ENCODE peak calls at places on chromosomes 6 and 20, in eight cellular contexts. L is SK-N-MC; F is CD8-positive, alpha-beta memory T cell; D is Peyer's patch; Y is body of pancreas; K is kidney; H is heart right ventricle; G is effector memory CD4-positive, alpha-beta T cell. S is an unnamed sample.

GRCh38 chr6:139062921-139063320 is 34.4 kb downstream of the ABRACL start:
- DNase-seq in H (no peak), F (no peak), K (no peak), Y (no peak), L (peak; percentile 30), G (no peak), D (no peak), S (no peak)

GRCh38 chr6:24357336-24358218 is at the start of gene DCDC2:
- DNase-seq in F (peak; percentile 62), L (no peak), K (peak; percentile 96), D (peak; percentile 77), Y (peak; percentile 97), G (peak; percentile 17), H (no peak), S (peak; percentile 93)

GRCh38 chr6:215335-216034 is 76.8 kb upstream of the DUSP22 start:
- DNase-seq in L (no peak), H (no peak), F (peak; percentile 83), Y (no peak), K (no peak), D (no peak), G (peak; percentile 29), S (peak; percentile 57)

GRCh38 chr6:116144590-116144989 is 18.7 kb upstream of the COL10A1 start:
- DNase-seq in K (no peak), H (no peak), L (peak; percentile 18), Y (no peak), G (no peak), F (no peak), D (no peak), S (no peak)

GRCh38 chr6:21352131-21352530 is 241.4 kb upstream of the SOX4 start:
- DNase-seq in D (no peak), L (no peak), H (no peak), Y (no peak), F (no peak), G (no peak), K (no peak), S (no peak)

GRCh38 chr20:46872315-46873211 is 22.1 kb upstream of the EYA2 start:
- DNase-seq in Y (peak; percentile 14), K (no peak), H (no peak), D (no peak), F (no peak), L (no peak), G (no peak), S (no peak)

GRCh38 chr20:38109025-38109541 is 56.0 kb downstream of the TGM2 start:
- DNase-seq in D (peak; percentile 79), Y (peak; percentile 37), L (no peak), H (peak; percentile 68), F (no peak), K (no peak), G (no peak), S (no peak)

GRCh38 chr6:142637624-142638023 is 307.4 kb downstream of the HIVEP2 start:
- DNase-seq in F (no peak), Y (no peak), L (no peak), G (no peak), H (no peak), K (no peak), D (no peak), S (no peak)

GRCh38 chr20:14751191-14751590 is 413.8 kb upstream of the FLRT3 start:
- DNase-seq in K (no peak), D (no peak), G (no peak), L (no peak), Y (no peak), F (no peak), H (no peak), S (no peak)

GRCh38 chr6:114452785-114453401 is 110.1 kb upstream of the HS3ST5 start:
- DNase-seq in L (no peak), G (no peak), K (no peak), F (no peak), H (no peak), D (no peak), Y (no peak), S (no peak)

GRCh38 chr6:50381106-50381415 is 331.3 kb upstream of the DEFB112 start:
- DNase-seq in F (no peak), K (no peak), G (no peak), D (no peak), L (no peak), Y (peak; percentile 7), H (no peak), S (no peak)

GRCh38 chr6:147869223-147869600 is 360.7 kb downstream of the SAMD5 start:
- DNase-seq in Y (no peak), L (no peak), K (no peak), H (no peak), D (no peak), G (no peak), F (no peak), S (no peak)

GRCh38 chr6:160678744-160679401 is 14.8 kb upstream of the LPA start:
- DNase-seq in F (no peak), K (no peak), Y (peak; percentile 38), L (no peak), H (no peak), D (no peak), G (no peak), S (peak; percentile 79)

GRCh38 chr20:36573103-36573797 is at the start of gene TGIF2:
- DNase-seq in L (peak; percentile 66), G (peak; percentile 91), Y (peak; percentile 87), F (peak; percentile 93), H (peak; percentile 84), K (peak; percentile 96), D (peak; percentile 94), S (peak; percentile 91)

GRCh38 chr20:24585796-24586522 is 116.5 kb downstream of the SYNDIG1 start:
- DNase-seq in D (no peak), G (no peak), Y (no peak), K (peak; percentile 35), H (no peak), L (no peak), F (no peak), S (no peak)

GRCh38 chr6:125739364-125739763 is 10.1 kb upstream of the HEY2 start:
- DNase-seq in K (no peak), H (no peak), L (no peak), G (no peak), F (no peak), Y (no peak), D (no peak), S (no peak)

GRCh38 chr6:125742433-125743120 is 6.9 kb upstream of the HEY2 start:
- DNase-seq in Y (no peak), K (no peak), F (no peak), D (no peak), G (no peak), H (no peak), L (no peak), S (no peak)

GRCh38 chr6:125743604-125744003 is 5.8 kb upstream of the HEY2 start:
- DNase-seq in F (no peak), K (no peak), Y (no peak), D (no peak), H (no peak), G (no peak), L (no peak), S (no peak)

GRCh38 chr6:125741336-125741735 is 8.1 kb upstream of the HEY2 start:
- DNase-seq in F (no peak), Y (no peak), H (no peak), L (no peak), D (no peak), G (no peak), K (no peak), S (no peak)

GRCh38 chr6:125742024-125742423 is 7.4 kb upstream of the HEY2 start:
- DNase-seq in K (no peak), G (no peak), D (no peak), F (no peak), Y (no peak), L (no peak), H (no peak), S (no peak)
- H3K4me3 ChIP-seq in K (no peak overlapping the region), G (no peak overlapping the region), D (no peak overlapping the region), F (no peak overlapping the region), Y (no peak overlapping the region), L (no peak overlapping the region), H (peak overlapping the region; percentile 24), S (no peak overlapping the region)

GRCh38 chr6:144165784-144166183 is 15.5 kb downstream of the STX11 start:
- DNase-seq in L (no peak), G (no peak), H (no peak), K (no peak), D (no peak), F (no peak), Y (no peak), S (no peak)

GRCh38 chr6:144161970-144162369 is 11.7 kb downstream of the STX11 start:
- DNase-seq in Y (no peak), D (no peak), H (no peak), K (no peak), F (no peak), L (no peak), G (no peak), S (no peak)

GRCh38 chr6:144160452-144160851 is 10.1 kb downstream of the STX11 start:
- DNase-seq in L (no peak), K (no peak), H (no peak), Y (no peak), D (no peak), F (no peak), G (no peak), S (no peak)

GRCh38 chr6:144159727-144160126 is 9.4 kb downstream of the STX11 start:
- DNase-seq in H (no peak), F (no peak), G (no peak), K (no peak), L (no peak), D (no peak), Y (no peak), S (no peak)

DNA sequence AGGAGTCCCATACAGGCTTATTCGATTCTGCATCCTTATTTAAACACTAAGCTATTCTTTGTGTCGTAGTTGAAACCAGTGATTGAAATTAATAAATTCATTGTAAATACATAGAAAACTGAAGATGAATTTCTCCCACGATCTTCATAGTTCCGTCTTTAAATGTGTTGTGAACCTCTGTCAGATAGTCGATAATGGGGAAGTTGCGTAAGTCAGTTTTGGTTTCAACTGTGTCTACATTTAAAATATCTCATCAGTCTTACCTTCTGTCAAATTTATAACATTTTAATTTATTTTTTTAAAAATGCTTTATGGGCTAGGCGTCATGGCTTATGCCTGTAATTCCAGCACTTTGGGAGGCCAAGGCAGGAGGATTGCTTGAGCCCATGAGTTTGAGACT is 12.7 kb downstream of the STX11 start:
- DNase-seq in L (no peak), K (no peak), H (no peak), Y (no peak), G (no peak), F (no peak), D (no peak), S (no peak)
- H3K4me3 ChIP-seq in L (no peak overlapping the region), K (no peak overlapping the region), H (no peak overlapping the region), Y (no peak overlapping the region), G (no peak overlapping the region), F (no peak overlapping the region), D (no peak overlapping the region), S (no peak overlapping the region)

GRCh38 chr6:30507849-30508843 is 18.8 kb downstream of the HLA-E start:
- DNase-seq in D (no peak), Y (no peak), K (no peak), H (no peak), F (no peak), G (no peak), L (no peak), S (no peak)
- H3K4me3 ChIP-seq in D (no peak overlapping the region), Y (no peak overlapping the region), K (no peak overlapping the region), H (no peak overlapping the region), F (peak overlapping the region; percentile 27), G (no peak overlapping the region), L (no peak overlapping the region), S (no peak overlapping the region)

DNA sequence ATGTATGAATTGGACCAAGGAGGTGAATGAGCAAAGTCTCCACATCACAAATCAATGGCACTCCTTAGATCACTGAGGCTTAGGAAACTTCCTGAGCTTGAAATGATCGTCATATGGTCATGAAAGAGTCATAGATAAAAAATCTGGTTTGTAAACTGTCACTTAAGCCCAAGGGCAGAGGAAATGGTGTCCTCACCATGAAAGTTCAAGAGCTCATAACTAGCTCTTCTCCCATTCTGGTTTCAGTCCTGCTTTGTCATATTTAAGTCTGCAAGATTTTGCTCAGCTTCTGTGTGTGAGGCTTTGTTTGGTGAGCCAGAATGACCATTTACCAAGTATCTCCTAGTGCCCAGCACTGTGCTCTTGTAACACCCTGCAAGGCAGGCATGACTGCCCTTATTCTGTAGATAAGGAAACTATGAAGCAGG is 60.5 kb downstream of the GJA10 start:
- DNase-seq in G (no peak), F (no peak), L (no peak), D (no peak), K (no peak), Y (no peak), H (no peak), S (no peak)
- H3K4me3 ChIP-seq in G (no peak overlapping the region), F (no peak overlapping the region), L (no peak overlapping the region), D (no peak overlapping the region), K (no peak overlapping the region), Y (no peak overlapping the region), H (no peak overlapping the region), S (no peak overlapping the region)

S was measured in left lung.